ENCODE peak calls at places on chromosomes 16 and 17, in seven cellular contexts. Z is CD4-positive, CD25-positive, alpha-beta regulatory T cell; L is skeletal muscle cell; D is caudate nucleus; R is GM20000; W is myocyte; Y is NCI-H1105. M is an unnamed sample.

GRCh38 chr17:30310562-30310961 is 18.8 kb upstream of the BLMH start:
- DNase-seq in L (no peak), R (no peak), D (no peak), Y (no peak), W (no peak), Z (no peak), M (no peak)

GRCh38 chr16:28167221-28167620 is 44.5 kb downstream of the XPO6 start:
- DNase-seq in W (no peak), L (no peak), R (no peak), Z (no peak), Y (no peak), D (no peak), M (no peak)

GRCh38 chr17:73257516-73257915 is 4.2 kb downstream of the CPSF4L start:
- DNase-seq in L (no peak), Y (no peak), D (no peak), R (no peak), Z (no peak), W (no peak), M (no peak)

GRCh38 chr17:71237903-71238538 is 882.8 kb upstream of the SOX9 start:
- DNase-seq in R (no peak), D (no peak), L (peak; percentile 21), Z (no peak), Y (peak; percentile 11), W (peak; percentile 44), M (no peak)

GRCh38 chr16:20298452-20298851 is 28.9 kb downstream of the GP2 start:
- DNase-seq in D (no peak), W (no peak), Y (no peak), L (no peak), Z (no peak), R (no peak), M (no peak)

GRCh38 chr17:78896091-78896833 is 6.7 kb downstream of the CEP295NL start:
- DNase-seq in L (no peak), W (peak; percentile 67), R (no peak), Y (no peak), Z (no peak), D (peak; percentile 30), M (no peak)

GRCh38 chr16:78562650-78563049 is 463.2 kb downstream of the WWOX start:
- DNase-seq in W (no peak), Y (no peak), Z (no peak), R (no peak), D (no peak), L (no peak), M (no peak)

GRCh38 chr17:36592316-36592710 is 634 bp downstream of the DHRS11 start:
- DNase-seq in W (peak; percentile 24), L (no peak), R (no peak), D (peak; percentile 25), Z (no peak), Y (peak; percentile 10), M (no peak)

GRCh38 chr16:87850009-87851006 is 19.0 kb downstream of the SLC7A5 start:
- DNase-seq in Y (peak; percentile 44), D (no peak), W (peak; percentile 57), Z (peak; percentile 78), L (no peak), R (peak; percentile 87), M (peak; percentile 69)

GRCh38 chr16:4288148-4288921 is 15.5 kb upstream of the TFAP4 start:
- DNase-seq in W (peak; percentile 67), D (peak; percentile 20), L (no peak), Y (peak; percentile 42), R (peak; percentile 88), Z (peak; percentile 76), M (peak; percentile 78)

GRCh38 chr16:75485230-75486013 is 9.8 kb downstream of the CHST6 start:
- DNase-seq in W (no peak), L (no peak), Z (no peak), R (peak; percentile 23), Y (no peak), D (no peak), M (no peak)

GRCh38 chr17:73599599-73599998 is 44.6 kb downstream of the SDK2 start:
- DNase-seq in Z (no peak), Y (no peak), R (no peak), L (no peak), D (no peak), W (no peak), M (no peak)

GRCh38 chr17:63675231-63675606 is 24.7 kb downstream of the LIMD2 start:
- DNase-seq in D (no peak), W (no peak), Y (no peak), L (no peak), R (no peak), Z (no peak), M (no peak)

GRCh38 chr16:87161822-87162676 is 155.1 kb downstream of the C16orf95 start:
- DNase-seq in L (no peak), W (no peak), D (no peak), Y (no peak), R (no peak), Z (peak; percentile 53), M (no peak)

GRCh38 chr16:48365601-48366164 is 19.5 kb downstream of the SIAH1 start:
- DNase-seq in W (peak; percentile 85), Z (peak; percentile 86), Y (peak; percentile 82), L (peak; percentile 68), R (peak; percentile 83), D (peak; percentile 84), M (peak; percentile 62)

GRCh38 chr16:81316176-81316496 is 1.4 kb downstream of the GAN start:
- DNase-seq in Y (no peak), D (no peak), Z (no peak), W (no peak), L (no peak), R (no peak), M (no peak)

GRCh38 chr17:49216953-49217650 is 6.6 kb downstream of the ABI3 start:
- DNase-seq in Y (no peak), D (no peak), Z (no peak), W (no peak), L (no peak), R (peak; percentile 19), M (no peak)